ENCODE peak calls at places on chromosomes 7 and 10, in seven cellular contexts. One of them, this sample, is unnamed.

GRCh38 chr7:124688991-124689390 is 76.6 kb downstream of the GPR37 start:
- DNase-seq in H1: no peak
- DNase-seq in HCT116: no peak
- DNase-seq in GM12878: no peak
- DNase-seq in SK-N-SH: no peak
- DNase-seq in K562: no peak
- DNase-seq in HepG2: no peak
- DNase-seq in this sample: no peak

GRCh38 chr7:128235469-128235868 is 5.6 kb upstream of the LEP start:
- DNase-seq in H1: no peak
- DNase-seq in HCT116: no peak
- DNase-seq in GM12878: no peak
- DNase-seq in SK-N-SH: no peak
- DNase-seq in K562: no peak
- DNase-seq in HepG2: no peak
- DNase-seq in this sample: no peak

GRCh38 chr7:3807825-3808224 is 506.8 kb downstream of the SDK1 start:
- DNase-seq in H1: no peak
- DNase-seq in HCT116: no peak
- DNase-seq in GM12878: no peak
- DNase-seq in SK-N-SH: no peak
- DNase-seq in K562: no peak
- DNase-seq in HepG2: no peak
- DNase-seq in this sample: no peak

GRCh38 chr7:7696458-7697119 is 21.8 kb downstream of the RPA3 start:
- DNase-seq in H1: no peak
- DNase-seq in HCT116: peak
- DNase-seq in GM12878: no peak
- DNase-seq in SK-N-SH: no peak
- DNase-seq in K562: no peak
- DNase-seq in HepG2: peak
- DNase-seq in this sample: peak

GRCh38 chr10:105769248-105770184 is 1128.4 kb downstream of the SORCS3 start:
- DNase-seq in H1: no peak
- DNase-seq in HCT116: no peak
- DNase-seq in GM12878: no peak
- DNase-seq in SK-N-SH: no peak
- DNase-seq in K562: no peak
- DNase-seq in HepG2: no peak
- DNase-seq in this sample: no peak

GRCh38 chr7:1694981-1695511 is 25.0 kb downstream of the ELFN1 start:
- DNase-seq in H1: no peak
- DNase-seq in HCT116: no peak
- DNase-seq in GM12878: no peak
- DNase-seq in SK-N-SH: peak
- DNase-seq in K562: peak
- DNase-seq in HepG2: no peak
- DNase-seq in this sample: no peak

GRCh38 chr7:157129200-157129599 is 9.5 kb upstream of the UBE3C start:
- DNase-seq in H1: no peak
- DNase-seq in HCT116: no peak
- DNase-seq in GM12878: no peak
- DNase-seq in SK-N-SH: no peak
- DNase-seq in K562: no peak
- DNase-seq in HepG2: no peak
- DNase-seq in this sample: no peak

GRCh38 chr10:1142596-1142995 is 86.4 kb downstream of the WDR37 start:
- DNase-seq in H1: no peak
- DNase-seq in HCT116: no peak
- DNase-seq in GM12878: no peak
- DNase-seq in SK-N-SH: no peak
- DNase-seq in K562: no peak
- DNase-seq in HepG2: no peak
- DNase-seq in this sample: no peak

GRCh38 chr7:128353610-128354009 is 7.9 kb downstream of the PRRT4 start:
- DNase-seq in H1: no peak
- DNase-seq in HCT116: no peak
- DNase-seq in GM12878: no peak
- DNase-seq in SK-N-SH: no peak
- DNase-seq in K562: no peak
- DNase-seq in HepG2: no peak
- DNase-seq in this sample: no peak

GRCh38 chr10:71086439-71087080 is 125.8 kb upstream of the UNC5B start:
- DNase-seq in H1: no peak
- DNase-seq in HCT116: no peak
- DNase-seq in GM12878: no peak
- DNase-seq in SK-N-SH: no peak
- DNase-seq in K562: peak
- DNase-seq in HepG2: no peak
- DNase-seq in this sample: no peak

GRCh38 chr7:117764031-117764430 is 109.2 kb downstream of the CTTNBP2 start:
- DNase-seq in H1: no peak
- DNase-seq in HCT116: no peak
- DNase-seq in GM12878: no peak
- DNase-seq in SK-N-SH: no peak
- DNase-seq in K562: no peak
- DNase-seq in HepG2: no peak
- DNase-seq in this sample: no peak

GRCh38 chr7:102318482-102318971 is 31.9 kb downstream of the SH2B2 start:
- DNase-seq in H1: no peak
- DNase-seq in HCT116: peak
- DNase-seq in GM12878: no peak
- DNase-seq in SK-N-SH: peak
- DNase-seq in K562: peak
- DNase-seq in HepG2: no peak
- DNase-seq in this sample: peak

GRCh38 chr10:89555688-89556445 is 20.5 kb upstream of the SLC16A12 start:
- DNase-seq in H1: no peak
- DNase-seq in HCT116: no peak
- DNase-seq in GM12878: no peak
- DNase-seq in SK-N-SH: no peak
- DNase-seq in K562: no peak
- DNase-seq in HepG2: no peak
- DNase-seq in this sample: peak

GRCh38 chr7:7761340-7761973 is 43.0 kb upstream of the RPA3 start:
- DNase-seq in H1: no peak
- DNase-seq in HCT116: peak
- DNase-seq in GM12878: no peak
- DNase-seq in SK-N-SH: no peak
- DNase-seq in K562: no peak
- DNase-seq in HepG2: peak
- DNase-seq in this sample: peak

GRCh38 chr7:127995157-127995865 is 35.9 kb downstream of the LRRC4 start:
- DNase-seq in H1: no peak
- DNase-seq in HCT116: no peak
- DNase-seq in GM12878: no peak
- DNase-seq in SK-N-SH: no peak
- DNase-seq in K562: peak
- DNase-seq in HepG2: no peak
- DNase-seq in this sample: no peak

GRCh38 chr10:79149662-79150443 is 81.1 kb downstream of the ZMIZ1 start:
- DNase-seq in H1: no peak
- DNase-seq in HCT116: peak
- DNase-seq in GM12878: no peak
- DNase-seq in SK-N-SH: peak
- DNase-seq in K562: peak
- DNase-seq in HepG2: no peak
- DNase-seq in this sample: no peak

GRCh38 chr10:113002449-113002777 is 52.4 kb downstream of the TCF7L2 start:
- DNase-seq in H1: no peak
- DNase-seq in HCT116: no peak
- DNase-seq in GM12878: no peak
- DNase-seq in SK-N-SH: no peak
- DNase-seq in K562: peak
- DNase-seq in HepG2: no peak
- DNase-seq in this sample: no peak

GRCh38 chr10:49347342-49347741 is 48.4 kb downstream of the C10orf71 start:
- DNase-seq in H1: no peak
- DNase-seq in HCT116: no peak
- DNase-seq in GM12878: no peak
- DNase-seq in SK-N-SH: no peak
- DNase-seq in K562: no peak
- DNase-seq in HepG2: no peak
- DNase-seq in this sample: no peak

GRCh38 chr10:30806824-30807223 is 177.3 kb upstream of the LYZL2 start:
- DNase-seq in H1: no peak
- DNase-seq in HCT116: no peak
- DNase-seq in GM12878: no peak
- DNase-seq in SK-N-SH: no peak
- DNase-seq in K562: no peak
- DNase-seq in HepG2: no peak
- DNase-seq in this sample: no peak

GRCh38 chr10:7199152-7199760 is 211.6 kb downstream of the SFMBT2 start:
- DNase-seq in H1: no peak
- DNase-seq in HCT116: no peak
- DNase-seq in GM12878: no peak
- DNase-seq in SK-N-SH: no peak
- DNase-seq in K562: no peak
- DNase-seq in HepG2: no peak
- DNase-seq in this sample: no peak

GRCh38 chr7:29289156-29290021 is 94.8 kb downstream of the CHN2 start:
- DNase-seq in H1: no peak
- DNase-seq in HCT116: no peak
- DNase-seq in GM12878: peak
- DNase-seq in SK-N-SH: no peak
- DNase-seq in K562: no peak
- DNase-seq in HepG2: peak
- DNase-seq in this sample: no peak

GRCh38 chr10:103265712-103266329 is 11.1 kb upstream of the INA start:
- DNase-seq in H1: no peak
- DNase-seq in HCT116: peak
- DNase-seq in GM12878: no peak
- DNase-seq in SK-N-SH: no peak
- DNase-seq in K562: peak
- DNase-seq in HepG2: peak
- DNase-seq in this sample: peak

GRCh38 chr7:159172314-159172892 is 27.7 kb upstream of the VIPR2 start:
- DNase-seq in H1: no peak
- DNase-seq in HCT116: no peak
- DNase-seq in GM12878: no peak
- DNase-seq in SK-N-SH: no peak
- DNase-seq in K562: no peak
- DNase-seq in HepG2: no peak
- DNase-seq in this sample: no peak
- TF ChIP-seq JUND in H1: no peak
- TF ChIP-seq JUND in HCT116: no peak
- TF ChIP-seq JUND in GM12878: no peak
- TF ChIP-seq JUND in SK-N-SH: no peak
- TF ChIP-seq JUND in K562: no peak
- TF ChIP-seq JUND in HepG2: no peak
- TF ChIP-seq JUND in this sample: no peak

GRCh38 chr7:111082351-111082750 is 8.6 kb upstream of the LRRN3 start:
- DNase-seq in H1: no peak
- DNase-seq in HCT116: no peak
- DNase-seq in GM12878: no peak
- DNase-seq in SK-N-SH: no peak
- DNase-seq in K562: no peak
- DNase-seq in HepG2: no peak
- DNase-seq in this sample: no peak
- TF ChIP-seq JUND in H1: no peak
- TF ChIP-seq JUND in HCT116: no peak
- TF ChIP-seq JUND in GM12878: no peak
- TF ChIP-seq JUND in SK-N-SH: no peak
- TF ChIP-seq JUND in K562: no peak
- TF ChIP-seq JUND in HepG2: no peak
- TF ChIP-seq JUND in this sample: no peak

GRCh38 chr10:16904049-16904448 is 86.8 kb upstream of the RSU1 start:
- DNase-seq in H1: no peak
- DNase-seq in HCT116: no peak
- DNase-seq in GM12878: no peak
- DNase-seq in SK-N-SH: no peak
- DNase-seq in K562: no peak
- DNase-seq in HepG2: no peak
- DNase-seq in this sample: no peak

GRCh38 chr10:16902606-16903005 is 85.4 kb upstream of the RSU1 start:
- DNase-seq in H1: no peak
- DNase-seq in HCT116: no peak
- DNase-seq in GM12878: no peak
- DNase-seq in SK-N-SH: no peak
- DNase-seq in K562: no peak
- DNase-seq in HepG2: no peak
- DNase-seq in this sample: no peak

GRCh38 chr10:16905304-16905703 is 88.1 kb upstream of the RSU1 start:
- DNase-seq in H1: no peak
- DNase-seq in HCT116: no peak
- DNase-seq in GM12878: no peak
- DNase-seq in SK-N-SH: no peak
- DNase-seq in K562: no peak
- DNase-seq in HepG2: no peak
- DNase-seq in this sample: no peak

GRCh38 chr10:16907720-16908119 is 90.5 kb upstream of the RSU1 start:
- DNase-seq in H1: no peak
- DNase-seq in HCT116: no peak
- DNase-seq in GM12878: no peak
- DNase-seq in SK-N-SH: no peak
- DNase-seq in K562: no peak
- DNase-seq in HepG2: no peak
- DNase-seq in this sample: no peak

GRCh38 chr10:16904619-16905018 is 87.4 kb upstream of the RSU1 start:
- DNase-seq in H1: no peak
- DNase-seq in HCT116: no peak
- DNase-seq in GM12878: no peak
- DNase-seq in SK-N-SH: no peak
- DNase-seq in K562: peak
- DNase-seq in HepG2: no peak
- DNase-seq in this sample: no peak
- TF ChIP-seq JUND in H1: no peak
- TF ChIP-seq JUND in HCT116: no peak
- TF ChIP-seq JUND in GM12878: no peak
- TF ChIP-seq JUND in SK-N-SH: peak
- TF ChIP-seq JUND in K562: no peak
- TF ChIP-seq JUND in HepG2: no peak
- TF ChIP-seq JUND in this sample: no peak

GRCh38 chr10:33333260-33334169 is 952 bp downstream of the NRP1 start:
- DNase-seq in H1: no peak
- DNase-seq in HCT116: no peak
- DNase-seq in GM12878: no peak
- DNase-seq in SK-N-SH: no peak
- DNase-seq in K562: no peak
- DNase-seq in HepG2: no peak
- DNase-seq in this sample: no peak

GRCh38 chr10:33335800-33336605 is 1.5 kb upstream of the NRP1 start:
- DNase-seq in H1: no peak
- DNase-seq in HCT116: no peak
- DNase-seq in GM12878: no peak
- DNase-seq in SK-N-SH: peak
- DNase-seq in K562: no peak
- DNase-seq in HepG2: no peak
- DNase-seq in this sample: peak

GRCh38 chr10:33334839-33335549 is 527 bp upstream of the NRP1 start:
- DNase-seq in H1: no peak
- DNase-seq in HCT116: peak
- DNase-seq in GM12878: no peak
- DNase-seq in SK-N-SH: peak
- DNase-seq in K562: no peak
- DNase-seq in HepG2: peak
- DNase-seq in this sample: peak

GRCh38 chr10:33335550-33335799 is 1.0 kb upstream of the NRP1 start:
- DNase-seq in H1: no peak
- DNase-seq in HCT116: no peak
- DNase-seq in GM12878: no peak
- DNase-seq in SK-N-SH: no peak
- DNase-seq in K562: no peak
- DNase-seq in HepG2: no peak
- DNase-seq in this sample: no peak

GRCh38 chr10:33334170-33334838 is at the start of gene NRP1:
- DNase-seq in H1: no peak
- DNase-seq in HCT116: no peak
- DNase-seq in GM12878: no peak
- DNase-seq in SK-N-SH: peak
- DNase-seq in K562: no peak
- DNase-seq in HepG2: no peak
- DNase-seq in this sample: peak
- TF ChIP-seq JUND in H1: no peak
- TF ChIP-seq JUND in HCT116: no peak
- TF ChIP-seq JUND in GM12878: no peak
- TF ChIP-seq JUND in SK-N-SH: no peak
- TF ChIP-seq JUND in K562: no peak
- TF ChIP-seq JUND in HepG2: no peak
- TF ChIP-seq JUND in this sample: no peak